ENCODE peak calls at places on chromosomes 5 and 9, in four cellular contexts. One of them, this sample, is unnamed.

GRCh38 chr5:83072946-83073345 is 4.2 kb downstream of the TMEM167A start:
- DNase-seq in stomach: no peak
- DNase-seq in adrenal gland: no peak
- DNase-seq in sigmoid colon: no peak
- DNase-seq in this sample: no peak

GRCh38 chr5:176133877-176134276 is 104.3 kb upstream of the SIMC1 start:
- DNase-seq in adrenal gland: no peak
- DNase-seq in sigmoid colon: no peak
- DNase-seq in stomach: no peak
- DNase-seq in this sample: no peak

GRCh38 chr5:148937239-148937638 is 110.8 kb downstream of the ADRB2 start:
- DNase-seq in adrenal gland: no peak
- DNase-seq in stomach: no peak
- DNase-seq in sigmoid colon: no peak
- DNase-seq in this sample: no peak

GRCh38 chr9:85347541-85347940 is 394.2 kb downstream of the AGTPBP1 start:
- DNase-seq in sigmoid colon: no peak
- DNase-seq in stomach: no peak
- DNase-seq in adrenal gland: no peak
- DNase-seq in this sample: no peak

GRCh38 chr9:129597355-129598088 is 23.4 kb downstream of the C9orf50 start:
- DNase-seq in adrenal gland: peak
- DNase-seq in stomach: peak
- DNase-seq in sigmoid colon: peak
- DNase-seq in this sample: peak

GRCh38 chr5:155833282-155833681 is 493.7 kb upstream of the SGCD start:
- DNase-seq in adrenal gland: no peak
- DNase-seq in sigmoid colon: no peak
- DNase-seq in stomach: no peak
- DNase-seq in this sample: no peak

GRCh38 chr5:73312146-73312871 is 136.3 kb downstream of the FOXD1 start:
- DNase-seq in stomach: no peak
- DNase-seq in sigmoid colon: no peak
- DNase-seq in adrenal gland: no peak
- DNase-seq in this sample: no peak

GRCh38 chr5:98794001-98794400 is 20.5 kb downstream of the RGMB start:
- DNase-seq in stomach: no peak
- DNase-seq in adrenal gland: no peak
- DNase-seq in sigmoid colon: no peak
- DNase-seq in this sample: no peak

GRCh38 chr9:101594796-101595195 is at the start of gene PPP3R2:
- DNase-seq in stomach: no peak
- DNase-seq in sigmoid colon: no peak
- DNase-seq in adrenal gland: no peak
- DNase-seq in this sample: no peak

GRCh38 chr5:181241393-181241975 is 2.2 kb downstream of the RACK1 start:
- DNase-seq in sigmoid colon: peak
- DNase-seq in adrenal gland: no peak
- DNase-seq in stomach: no peak
- DNase-seq in this sample: peak

GRCh38 chr9:29214162-29214520 is 1640.9 kb upstream of the C9orf72 start:
- DNase-seq in stomach: peak
- DNase-seq in adrenal gland: no peak
- DNase-seq in sigmoid colon: no peak
- DNase-seq in this sample: peak

GRCh38 chr9:68808481-68808880 is 103.4 kb downstream of the PIP5K1B start:
- DNase-seq in sigmoid colon: no peak
- DNase-seq in adrenal gland: no peak
- DNase-seq in stomach: no peak
- DNase-seq in this sample: no peak

GRCh38 chr5:52693279-52693678 is 94.4 kb upstream of the ITGA1 start:
- DNase-seq in sigmoid colon: peak
- DNase-seq in stomach: peak
- DNase-seq in adrenal gland: peak
- DNase-seq in this sample: peak

GRCh38 chr5:87560528-87560927 is 147.8 kb upstream of the CCNH start:
- DNase-seq in adrenal gland: no peak
- DNase-seq in stomach: no peak
- DNase-seq in sigmoid colon: no peak
- DNase-seq in this sample: no peak

GRCh38 chr5:76544268-76544926 is 78.8 kb downstream of the F2RL2 start:
- DNase-seq in adrenal gland: peak
- DNase-seq in stomach: peak
- DNase-seq in sigmoid colon: no peak
- DNase-seq in this sample: peak

GRCh38 chr5:173050791-173051190 is 5.4 kb upstream of the CREBRF start:
- DNase-seq in stomach: no peak
- DNase-seq in sigmoid colon: no peak
- DNase-seq in adrenal gland: no peak
- DNase-seq in this sample: no peak

GRCh38 chr5:133289686-133290367 is 238.0 kb downstream of the HSPA4 start:
- DNase-seq in stomach: no peak
- DNase-seq in adrenal gland: no peak
- DNase-seq in sigmoid colon: no peak
- DNase-seq in this sample: peak

GRCh38 chr9:128891354-128892222 is 9.7 kb downstream of the LRRC8A start:
- DNase-seq in stomach: no peak
- DNase-seq in sigmoid colon: no peak
- DNase-seq in adrenal gland: no peak
- DNase-seq in this sample: no peak

GRCh38 chr9:135343733-135344522 is 135.7 kb upstream of the PPP1R26 start:
- DNase-seq in adrenal gland: peak
- DNase-seq in stomach: peak
- DNase-seq in sigmoid colon: peak
- DNase-seq in this sample: peak

GRCh38 chr9:27179245-27179870 is 70.3 kb downstream of the TEK start:
- DNase-seq in adrenal gland: no peak
- DNase-seq in stomach: no peak
- DNase-seq in sigmoid colon: no peak
- DNase-seq in this sample: no peak

GRCh38 chr5:137220523-137220927 is 278.6 kb downstream of the SPOCK1 start:
- DNase-seq in adrenal gland: peak
- DNase-seq in sigmoid colon: no peak
- DNase-seq in stomach: no peak
- DNase-seq in this sample: peak

GRCh38 chr5:74396913-74397606 is 243.5 kb downstream of the ENC1 start:
- DNase-seq in sigmoid colon: no peak
- DNase-seq in stomach: no peak
- DNase-seq in adrenal gland: no peak
- DNase-seq in this sample: no peak

GRCh38 chr5:147520450-147520849 is 10.6 kb upstream of the DPYSL3 start:
- DNase-seq in stomach: no peak
- DNase-seq in sigmoid colon: no peak
- DNase-seq in adrenal gland: no peak
- DNase-seq in this sample: peak

GRCh38 chr9:114799925-114800324 is 5.9 kb downstream of the TNFSF15 start:
- DNase-seq in stomach: no peak
- DNase-seq in adrenal gland: no peak
- DNase-seq in sigmoid colon: no peak
- DNase-seq in this sample: no peak

GRCh38 chr9:130451509-130452388 is 7.0 kb downstream of the ASS1 start:
- DNase-seq in sigmoid colon: peak
- DNase-seq in adrenal gland: peak
- DNase-seq in stomach: peak
- DNase-seq in this sample: peak

GRCh38 chr9:89346703-89347102 is 28.4 kb downstream of the SECISBP2 start:
- DNase-seq in adrenal gland: no peak
- DNase-seq in stomach: no peak
- DNase-seq in sigmoid colon: no peak
- DNase-seq in this sample: no peak

GRCh38 chr9:124174385-124174784 is 83.4 kb upstream of the NEK6 start:
- DNase-seq in adrenal gland: no peak
- DNase-seq in stomach: no peak
- DNase-seq in sigmoid colon: no peak
- DNase-seq in this sample: no peak

GRCh38 chr5:154962494-154962893 is 21.6 kb downstream of the MRPL22 start:
- DNase-seq in sigmoid colon: no peak
- DNase-seq in stomach: no peak
- DNase-seq in adrenal gland: no peak
- DNase-seq in this sample: no peak

GRCh38 chr5:16547200-16547842 is 69.5 kb downstream of the RETREG1 start:
- DNase-seq in stomach: no peak
- DNase-seq in sigmoid colon: no peak
- DNase-seq in adrenal gland: no peak
- DNase-seq in this sample: no peak

GRCh38 chr5:151469386-151469785 is 22.0 kb downstream of the SLC36A1 start:
- DNase-seq in adrenal gland: no peak
- DNase-seq in sigmoid colon: no peak
- DNase-seq in stomach: no peak
- DNase-seq in this sample: no peak

GRCh38 chr5:154860123-154860522 is 1.7 kb downstream of the CNOT8 start:
- DNase-seq in sigmoid colon: peak
- DNase-seq in adrenal gland: peak
- DNase-seq in stomach: no peak
- DNase-seq in this sample: peak

GRCh38 chr9:95438958-95439357 is 77.8 kb downstream of the PTCH1 start:
- DNase-seq in sigmoid colon: no peak
- DNase-seq in adrenal gland: no peak
- DNase-seq in stomach: no peak
- DNase-seq in this sample: no peak

DNA sequence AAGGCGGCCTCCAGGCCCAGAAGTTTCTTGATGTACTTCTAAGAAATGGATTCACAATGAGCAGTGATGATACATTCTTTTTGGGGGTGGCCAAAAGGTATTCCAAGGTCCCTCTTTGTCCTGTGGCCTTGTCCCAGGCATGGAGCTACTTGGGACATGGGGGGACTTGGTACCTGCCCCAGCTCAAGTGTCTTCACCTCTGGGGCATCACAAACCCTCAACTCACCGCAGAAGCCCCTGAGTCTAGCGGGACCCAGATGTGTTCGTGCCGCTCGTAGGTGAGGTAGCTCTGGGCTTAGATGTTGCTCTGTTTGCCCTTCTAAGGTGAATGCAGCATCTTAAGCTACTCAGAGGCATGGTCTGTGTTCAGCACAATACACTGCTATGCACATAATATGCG is 338.0 kb upstream of the IRX4 start:
- DNase-seq in stomach: no peak
- DNase-seq in adrenal gland: no peak
- DNase-seq in sigmoid colon: peak
- DNase-seq in this sample: no peak
- H3K27ac ChIP-seq in stomach: no peak
- H3K27ac ChIP-seq in adrenal gland: no peak
- H3K27ac ChIP-seq in sigmoid colon: no peak
- H3K27ac ChIP-seq in this sample: no peak

GRCh38 chr5:68295772-68296171 is 80.2 kb downstream of the PIK3R1 start:
- DNase-seq in adrenal gland: no peak
- DNase-seq in stomach: no peak
- DNase-seq in sigmoid colon: no peak
- DNase-seq in this sample: no peak
- H3K4me3 ChIP-seq in adrenal gland: no peak
- H3K4me3 ChIP-seq in stomach: no peak
- H3K4me3 ChIP-seq in sigmoid colon: no peak
- H3K4me3 ChIP-seq in this sample: no peak

DNA sequence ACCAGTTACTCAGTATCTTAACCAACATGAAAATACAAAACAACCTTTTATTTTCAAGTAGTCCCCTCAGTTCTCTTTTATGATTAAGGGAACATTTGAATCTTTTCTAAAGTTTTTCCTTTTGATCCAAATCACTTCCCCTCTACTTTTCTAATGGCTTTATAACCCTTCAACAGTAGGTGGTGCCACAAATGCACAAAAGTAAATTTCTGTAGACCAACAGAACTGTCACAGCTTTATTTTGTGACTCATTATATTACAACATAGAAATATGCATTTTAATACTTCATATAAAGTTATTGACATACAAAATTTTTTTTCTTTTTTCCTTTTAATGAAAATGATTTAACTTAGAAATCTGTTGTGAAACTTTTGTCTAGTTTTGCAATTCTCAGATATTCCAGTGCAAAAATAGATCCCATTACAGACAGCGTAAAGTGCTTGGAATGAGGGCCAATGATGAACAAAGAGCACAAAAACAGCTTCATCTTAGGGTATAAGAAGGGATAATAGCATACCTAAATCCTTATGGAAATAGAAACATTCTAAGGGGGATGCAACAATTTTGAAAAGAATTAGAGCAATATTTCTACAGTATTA is 17.0 kb downstream of the NIPSNAP3B start:
- DNase-seq in sigmoid colon: no peak
- DNase-seq in stomach: no peak
- DNase-seq in adrenal gland: no peak
- DNase-seq in this sample: peak
- TF ChIP-seq CTCF in sigmoid colon: no peak
- TF ChIP-seq CTCF in stomach: no peak
- TF ChIP-seq CTCF in adrenal gland: peak
- TF ChIP-seq CTCF in this sample: peak

DNA sequence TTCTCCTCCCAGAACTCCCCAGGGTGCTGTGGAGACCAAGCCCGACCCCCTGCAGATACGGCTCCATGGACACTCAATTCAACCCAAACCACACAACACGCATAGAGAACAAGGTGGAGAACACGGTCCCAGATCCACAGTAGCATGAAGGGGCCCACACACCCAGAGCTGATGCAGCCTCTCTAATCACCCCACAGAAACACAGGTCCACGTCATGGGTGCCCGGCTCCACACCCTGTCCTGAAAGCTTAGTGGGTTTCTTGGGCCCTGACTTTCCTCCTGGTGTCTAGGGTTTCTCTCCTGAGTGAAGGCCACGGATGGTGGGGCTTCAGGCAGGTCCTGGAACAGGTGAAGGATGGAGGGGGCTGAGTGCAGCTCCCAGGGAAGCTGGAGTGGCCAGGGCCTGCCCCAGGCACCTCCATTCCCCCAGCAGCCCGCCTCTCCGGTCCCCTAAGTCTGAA is 1.5 kb upstream of the SLC23A1 start:
- DNase-seq in sigmoid colon: no peak
- DNase-seq in stomach: no peak
- DNase-seq in adrenal gland: no peak
- DNase-seq in this sample: no peak
- H3K27ac ChIP-seq in sigmoid colon: no peak
- H3K27ac ChIP-seq in stomach: peak
- H3K27ac ChIP-seq in adrenal gland: no peak
- H3K27ac ChIP-seq in this sample: no peak

GRCh38 chr5:167574381-167574780 is 717.1 kb upstream of the WWC1 start:
- DNase-seq in adrenal gland: no peak
- DNase-seq in sigmoid colon: no peak
- DNase-seq in stomach: no peak
- DNase-seq in this sample: no peak
- H3K4me3 ChIP-seq in adrenal gland: no peak
- H3K4me3 ChIP-seq in sigmoid colon: no peak
- H3K4me3 ChIP-seq in stomach: no peak
- H3K4me3 ChIP-seq in this sample: peak

DNA sequence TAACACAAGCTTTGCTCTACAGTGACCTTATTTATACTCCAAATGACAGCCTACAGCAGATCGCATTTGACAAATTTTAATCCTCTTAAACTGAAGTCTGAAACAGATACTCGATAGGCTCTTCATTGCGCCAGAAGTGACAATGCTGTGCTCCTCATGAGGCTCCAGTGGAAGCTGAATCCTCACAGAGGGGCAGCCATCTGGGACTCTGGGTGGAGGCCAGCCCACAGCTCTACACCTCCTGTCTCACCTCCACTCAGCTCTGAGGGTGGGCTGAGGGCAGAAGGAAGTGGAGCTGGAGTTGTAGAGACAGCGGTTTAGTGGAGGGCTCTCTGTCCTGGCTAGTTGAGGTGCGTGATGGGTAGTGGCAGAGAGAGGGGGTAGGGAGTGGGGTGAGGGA is 283.3 kb upstream of the ANKRD55 start:
- DNase-seq in adrenal gland: no peak
- DNase-seq in sigmoid colon: no peak
- DNase-seq in stomach: no peak
- DNase-seq in this sample: no peak
- TF ChIP-seq CTCF in adrenal gland: no peak
- TF ChIP-seq CTCF in sigmoid colon: no peak
- TF ChIP-seq CTCF in stomach: no peak
- TF ChIP-seq CTCF in this sample: no peak

This sample was measured in cardiac muscle cell.